ENCODE peak calls at places on chromosome 21, in seven cellular contexts. O is upper lobe of right lung, W is hepatocyte, X is gastrocnemius medialis, T is fibroblast of lung, I is GM12865, U is omental fat pad. F is an unnamed sample.

GRCh38 chr21:39030127-39030884 is 152.9 kb downstream of the PSMG1 start:
- DNase-seq in O (no peak), U (no peak), W (no peak), T (no peak), I (no peak), X (no peak), F (no peak)

GRCh38 chr21:37128069-37128468 is 55.0 kb downstream of the TTC3 start:
- DNase-seq in W (no peak), I (no peak), U (no peak), T (no peak), O (no peak), X (no peak), F (no peak)

GRCh38 chr21:14889080-14889805 is 175.6 kb downstream of the NRIP1 start:
- DNase-seq in X (no peak), U (no peak), W (peak; percentile 71), O (no peak), I (no peak), T (peak; percentile 80), F (no peak)

GRCh38 chr21:46093668-46094400 is 4.1 kb upstream of the COL6A2 start:
- DNase-seq in O (peak; percentile 44), W (no peak), T (no peak), I (no peak), X (no peak), U (peak; percentile 13), F (no peak)

GRCh38 chr21:15986277-15986676 is 256.5 kb downstream of the USP25 start:
- DNase-seq in X (no peak), O (no peak), U (no peak), W (no peak), I (no peak), T (no peak), F (no peak)

GRCh38 chr21:16797530-16797929 is 715.3 kb upstream of the CXADR start:
- DNase-seq in X (no peak), T (no peak), U (no peak), I (no peak), W (no peak), O (no peak), F (no peak)

GRCh38 chr21:44984792-44985440 is 45.1 kb downstream of the SLX9 start:
- DNase-seq in I (no peak), O (no peak), X (peak; percentile 17), W (no peak), U (no peak), T (no peak), F (peak; percentile 80)

GRCh38 chr21:35226960-35227741 is 178.0 kb upstream of the RUNX1 start:
- DNase-seq in I (peak; percentile 86), X (no peak), U (no peak), W (no peak), T (no peak), O (no peak), F (no peak)

GRCh38 chr21:39137248-39138186 is 45.7 kb downstream of the PSMG1 start:
- DNase-seq in W (peak; percentile 54), O (no peak), I (no peak), X (no peak), U (no peak), T (peak; percentile 24), F (no peak)

DNA sequence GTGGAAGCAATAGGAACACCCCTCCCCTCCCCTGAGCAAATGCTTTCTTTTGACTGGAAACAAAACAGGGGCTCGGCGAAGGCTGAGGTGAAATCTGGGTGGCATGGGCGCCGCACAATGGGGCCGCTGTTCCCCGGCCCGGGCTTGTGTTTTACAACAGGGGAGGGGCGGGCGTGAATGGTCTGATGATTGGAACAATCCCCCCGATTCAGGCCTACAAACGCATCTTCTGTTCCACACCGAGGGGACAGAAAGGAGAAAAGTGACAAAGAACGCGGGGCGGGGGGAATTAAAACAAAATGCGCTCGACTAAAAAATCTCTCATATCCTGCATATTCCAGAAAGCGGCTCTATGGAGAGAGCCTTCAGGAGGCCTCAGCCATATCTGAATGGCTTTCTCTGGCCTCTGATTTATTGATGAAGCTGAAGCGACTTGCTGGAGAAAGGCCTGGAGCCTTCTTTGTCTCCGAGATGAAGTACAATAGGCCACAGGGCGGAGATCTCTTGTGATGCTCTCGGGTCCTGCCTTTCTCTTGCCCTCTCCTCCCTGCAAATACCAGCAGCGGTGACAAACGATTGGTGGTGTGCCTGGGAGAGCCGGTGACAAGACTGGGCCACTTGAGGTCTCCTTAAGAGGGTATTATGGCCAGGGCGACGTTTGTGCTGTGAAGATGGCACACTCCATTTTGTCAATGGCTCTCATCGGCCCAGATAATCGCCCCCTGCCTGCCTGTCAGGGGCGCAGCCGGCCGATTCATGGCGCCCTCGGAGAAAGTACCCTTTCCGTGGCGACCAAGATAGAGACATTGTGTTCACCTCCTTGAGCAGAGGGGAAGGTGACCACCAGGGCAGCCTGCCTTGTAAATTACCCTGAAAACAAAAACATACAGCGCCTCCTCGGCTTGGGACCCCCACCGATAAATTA is 47.1 kb upstream of the OLIG2 start:
- DNase-seq in I (no peak), W (no peak), U (no peak), O (no peak), X (no peak), T (no peak), F (no peak)
- TF ChIP-seq CTCF in I (no peak), W (no peak), U (no peak), O (no peak), X (no peak), T (no peak), F (no peak)

GRCh38 chr21:26115899-26116298 is 54.7 kb downstream of the APP start:
- DNase-seq in T (peak; percentile 66), U (no peak), I (no peak), W (no peak), O (no peak), X (no peak), F (no peak)
- TF ChIP-seq CTCF in T (no peak), U (no peak), I (no peak), W (no peak), O (no peak), X (no peak), F (no peak)

GRCh38 chr21:31961027-31961426 is 88.2 kb downstream of the HUNK start:
- DNase-seq in T (no peak), X (no peak), W (no peak), I (no peak), O (no peak), U (no peak), F (no peak)
- TF ChIP-seq CTCF in T (no peak), X (no peak), W (no peak), I (no peak), O (no peak), U (no peak), F (no peak)

GRCh38 chr21:28336299-28336698 is 656.4 kb downstream of the LTN1 start:
- DNase-seq in W (peak; percentile 78), O (no peak), U (no peak), X (no peak), T (peak; percentile 93), I (peak; percentile 24), F (no peak)
- TF ChIP-seq CTCF in W (peak; percentile 82), O (peak; percentile 48), U (no peak), X (peak; percentile 21), T (peak; percentile 45), I (no peak), F (peak; percentile 85)

DNA sequence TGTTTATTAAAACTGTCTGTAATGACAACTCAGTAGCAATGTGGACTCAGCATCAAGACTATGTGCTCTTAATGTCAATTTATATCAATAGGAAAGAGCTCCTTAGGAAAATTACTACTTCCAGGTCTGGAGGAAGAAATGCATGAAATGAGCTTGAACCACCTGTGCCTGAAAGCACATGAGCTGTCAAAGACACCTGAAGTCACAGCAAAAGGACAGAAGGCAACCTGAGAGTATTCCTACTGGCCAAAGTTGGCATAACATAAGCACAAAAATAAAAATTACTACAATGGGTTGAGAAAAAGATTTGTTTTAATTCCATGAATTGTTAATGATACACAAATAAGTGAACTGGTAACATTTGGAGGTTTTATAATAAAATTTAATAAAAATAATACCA is 13.4 kb upstream of the KRTAP7-1 start:
- DNase-seq in W (no peak), I (no peak), X (no peak), O (no peak), T (no peak), U (no peak), F (no peak)
- TF ChIP-seq CTCF in W (no peak), I (no peak), X (no peak), O (no peak), T (no peak), U (no peak), F (no peak)

GRCh38 chr21:30340714-30341573 is 3.5 kb upstream of the KRTAP27-1 start:
- DNase-seq in U (peak; percentile 26), T (peak; percentile 1), W (peak; percentile 56), I (peak; percentile 29), O (no peak), X (no peak), F (no peak)
- TF ChIP-seq CTCF in U (peak; percentile 46), T (peak; percentile 53), W (peak; percentile 83), I (peak; percentile 63), O (peak; percentile 94), X (peak; percentile 33), F (peak; percentile 90)